ENCODE peak calls at places on chromosomes 3 and 15, in ten cellular contexts. Q is AG08396; E is GDM1; L is fibroblast of pulmonary artery; O is CD4-positive, alpha-beta memory T cell; K is HS-27A; D is OCI-LY7; F is AG10803; Z is spleen; S is mesendoderm. A is an unnamed sample.

GRCh38 chr3:117998071-117998470 is 1036.6 kb downstream of the IGSF11 start:
- DNase-seq in Q (peak), E (no peak), L (no peak), O (no peak), K (peak), D (no peak), F (peak), Z (no peak), S (peak), A (no peak)

GRCh38 chr15:52020253-52021085 is 1.4 kb downstream of the MAPK6 start:
- DNase-seq in Q (no peak), E (no peak), L (peak), O (no peak), K (peak), D (peak), F (peak), Z (no peak), S (no peak), A (no peak)

GRCh38 chr3:15796771-15797599 is 794 bp downstream of the ANKRD28 start:
- DNase-seq in Q (no peak), E (no peak), L (peak), O (no peak), K (no peak), D (no peak), F (peak), Z (no peak), S (peak), A (peak)

GRCh38 chr3:122084795-122085194 is 29.6 kb downstream of the CD86 start:
- DNase-seq in Q (no peak), E (no peak), L (no peak), O (no peak), K (no peak), D (no peak), F (no peak), Z (no peak), S (no peak), A (no peak)

GRCh38 chr3:62144482-62144881 is 228.9 kb downstream of the FEZF2 start:
- DNase-seq in Q (no peak), E (no peak), L (no peak), O (no peak), K (no peak), D (no peak), F (no peak), Z (no peak), S (no peak), A (no peak)

GRCh38 chr15:47932829-47933696 is 187.7 kb upstream of the SLC24A5 start:
- DNase-seq in Q (no peak), E (no peak), L (no peak), O (no peak), K (no peak), D (no peak), F (no peak), Z (no peak), S (peak), A (no peak)

GRCh38 chr3:149813367-149814281 is 609 bp downstream of the RNF13 start:
- DNase-seq in Q (peak), E (no peak), L (peak), O (peak), K (peak), D (peak), F (peak), Z (peak), S (peak), A (no peak)

GRCh38 chr15:28861031-28861534 is 12.6 kb upstream of the GOLGA6L7 start:
- DNase-seq in Q (no peak), E (no peak), L (peak), O (no peak), K (no peak), D (no peak), F (no peak), Z (no peak), S (no peak), A (no peak)

GRCh38 chr3:69569520-69569919 is 169.7 kb upstream of the MITF start:
- DNase-seq in Q (no peak), E (no peak), L (peak), O (no peak), K (no peak), D (no peak), F (no peak), Z (no peak), S (no peak), A (no peak)

GRCh38 chr3:194407423-194407822 is 8.4 kb upstream of the GP5 start:
- DNase-seq in Q (no peak), E (no peak), L (peak), O (no peak), K (no peak), D (no peak), F (no peak), Z (no peak), S (no peak), A (no peak)

GRCh38 chr15:65576669-65577068 is 34.3 kb downstream of the INTS14 start:
- DNase-seq in Q (peak), E (no peak), L (peak), O (no peak), K (peak), D (no peak), F (peak), Z (no peak), S (no peak), A (no peak)

GRCh38 chr3:137174514-137174913 is 216.7 kb downstream of the IL20RB start:
- DNase-seq in Q (no peak), E (no peak), L (no peak), O (no peak), K (no peak), D (no peak), F (no peak), Z (no peak), S (no peak), A (no peak)

GRCh38 chr3:122310361-122310760 is 14.7 kb upstream of the CSTA start:
- DNase-seq in Q (no peak), E (no peak), L (no peak), O (no peak), K (no peak), D (no peak), F (no peak), Z (no peak), S (no peak), A (no peak)

GRCh38 chr3:62134061-62134496 is 239.3 kb downstream of the FEZF2 start:
- DNase-seq in Q (peak), E (no peak), L (peak), O (no peak), K (peak), D (no peak), F (peak), Z (no peak), S (no peak), A (no peak)

GRCh38 chr15:49556437-49556836 is 64.2 kb downstream of the FAM227B start:
- DNase-seq in Q (no peak), E (no peak), L (no peak), O (no peak), K (no peak), D (no peak), F (no peak), Z (no peak), S (no peak), A (no peak)

GRCh38 chr3:195031574-195032003 is 239.4 kb downstream of the XXYLT1 start:
- DNase-seq in Q (no peak), E (no peak), L (no peak), O (no peak), K (no peak), D (no peak), F (no peak), Z (no peak), S (peak), A (no peak)

A was measured in posterior cingulate gyrus.